ENCODE peak calls at places on chromosomes 12 and 14, in four cellular contexts. One of them, this sample, is unnamed.

GRCh38 chr14:103281496-103282231 is 52.4 kb upstream of the EIF5 start:
- DNase-seq in effector memory CD8-positive, alpha-beta T cell: no peak
- DNase-seq in NCI-H345: peak
- DNase-seq in T-helper 17 cell: no peak
- DNase-seq in this sample: no peak

GRCh38 chr14:90495357-90496276 is 98.8 kb downstream of the CALM1 start:
- DNase-seq in T-helper 17 cell: no peak
- DNase-seq in effector memory CD8-positive, alpha-beta T cell: peak
- DNase-seq in NCI-H345: peak
- DNase-seq in this sample: no peak

GRCh38 chr12:102539651-102540553 is 59.5 kb upstream of the IGF1 start:
- DNase-seq in T-helper 17 cell: no peak
- DNase-seq in NCI-H345: no peak
- DNase-seq in effector memory CD8-positive, alpha-beta T cell: no peak
- DNase-seq in this sample: no peak

GRCh38 chr14:104145826-104146642 is 7.6 kb downstream of the KIF26A start:
- DNase-seq in NCI-H345: no peak
- DNase-seq in effector memory CD8-positive, alpha-beta T cell: no peak
- DNase-seq in T-helper 17 cell: no peak
- DNase-seq in this sample: no peak

GRCh38 chr12:60096727-60097126 is 500.9 kb downstream of the SLC16A7 start:
- DNase-seq in effector memory CD8-positive, alpha-beta T cell: no peak
- DNase-seq in NCI-H345: no peak
- DNase-seq in T-helper 17 cell: no peak
- DNase-seq in this sample: no peak

GRCh38 chr12:108696111-108696995 is 35.0 kb downstream of the CORO1C start:
- DNase-seq in T-helper 17 cell: no peak
- DNase-seq in effector memory CD8-positive, alpha-beta T cell: no peak
- DNase-seq in NCI-H345: peak
- DNase-seq in this sample: no peak

GRCh38 chr12:42426733-42427132 is 100.8 kb downstream of the PPHLN1 start:
- DNase-seq in NCI-H345: no peak
- DNase-seq in T-helper 17 cell: no peak
- DNase-seq in effector memory CD8-positive, alpha-beta T cell: no peak
- DNase-seq in this sample: no peak

GRCh38 chr14:93286212-93286890 is 46.5 kb downstream of the BTBD7 start:
- DNase-seq in effector memory CD8-positive, alpha-beta T cell: no peak
- DNase-seq in NCI-H345: no peak
- DNase-seq in T-helper 17 cell: no peak
- DNase-seq in this sample: no peak

GRCh38 chr14:54120260-54120659 is 163.6 kb upstream of the BMP4 start:
- DNase-seq in NCI-H345: no peak
- DNase-seq in effector memory CD8-positive, alpha-beta T cell: no peak
- DNase-seq in T-helper 17 cell: no peak
- DNase-seq in this sample: no peak

GRCh38 chr12:132591107-132591935 is 19.1 kb downstream of the LRCOL1 start:
- DNase-seq in T-helper 17 cell: no peak
- DNase-seq in NCI-H345: no peak
- DNase-seq in effector memory CD8-positive, alpha-beta T cell: no peak
- DNase-seq in this sample: no peak

GRCh38 chr14:61381589-61381988 is 60.2 kb downstream of the PRKCH start:
- DNase-seq in T-helper 17 cell: no peak
- DNase-seq in NCI-H345: no peak
- DNase-seq in effector memory CD8-positive, alpha-beta T cell: no peak
- DNase-seq in this sample: no peak

GRCh38 chr12:101793401-101793800 is 37.4 kb downstream of the GNPTAB start:
- DNase-seq in T-helper 17 cell: no peak
- DNase-seq in effector memory CD8-positive, alpha-beta T cell: no peak
- DNase-seq in NCI-H345: no peak
- DNase-seq in this sample: no peak

GRCh38 chr12:24561882-24562760 is 386.8 kb downstream of the BCAT1 start:
- DNase-seq in T-helper 17 cell: no peak
- DNase-seq in effector memory CD8-positive, alpha-beta T cell: no peak
- DNase-seq in NCI-H345: peak
- DNase-seq in this sample: peak

GRCh38 chr12:47520029-47520428 is 185.8 kb downstream of the RPAP3 start:
- DNase-seq in NCI-H345: no peak
- DNase-seq in effector memory CD8-positive, alpha-beta T cell: no peak
- DNase-seq in T-helper 17 cell: no peak
- DNase-seq in this sample: no peak

GRCh38 chr12:6699259-6699988 is 1.2 kb downstream of the PIANP start:
- DNase-seq in T-helper 17 cell: no peak
- DNase-seq in effector memory CD8-positive, alpha-beta T cell: no peak
- DNase-seq in NCI-H345: no peak
- DNase-seq in this sample: no peak

GRCh38 chr12:65525501-65526141 is 247.1 kb downstream of the MSRB3 start:
- DNase-seq in T-helper 17 cell: no peak
- DNase-seq in effector memory CD8-positive, alpha-beta T cell: no peak
- DNase-seq in NCI-H345: no peak
- DNase-seq in this sample: no peak

GRCh38 chr12:6451348-6452244 is at the start of gene TAPBPL:
- DNase-seq in NCI-H345: peak
- DNase-seq in T-helper 17 cell: peak
- DNase-seq in effector memory CD8-positive, alpha-beta T cell: peak
- DNase-seq in this sample: peak

GRCh38 chr14:31127690-31128089 is 79.9 kb downstream of the HECTD1 start:
- DNase-seq in effector memory CD8-positive, alpha-beta T cell: peak
- DNase-seq in NCI-H345: no peak
- DNase-seq in T-helper 17 cell: no peak
- DNase-seq in this sample: no peak

GRCh38 chr14:70289138-70289537 is 70.3 kb downstream of the COX16 start:
- DNase-seq in T-helper 17 cell: no peak
- DNase-seq in effector memory CD8-positive, alpha-beta T cell: no peak
- DNase-seq in NCI-H345: no peak
- DNase-seq in this sample: no peak

GRCh38 chr12:104448475-104448874 is 8.3 kb upstream of the CHST11 start:
- DNase-seq in NCI-H345: no peak
- DNase-seq in T-helper 17 cell: no peak
- DNase-seq in effector memory CD8-positive, alpha-beta T cell: no peak
- DNase-seq in this sample: no peak

GRCh38 chr14:54629183-54629582 is 62.3 kb downstream of the SAMD4A start:
- DNase-seq in T-helper 17 cell: no peak
- DNase-seq in NCI-H345: no peak
- DNase-seq in effector memory CD8-positive, alpha-beta T cell: no peak
- DNase-seq in this sample: no peak

GRCh38 chr12:121223283-121223946 is 13.5 kb downstream of the P2RX4 start:
- DNase-seq in NCI-H345: no peak
- DNase-seq in effector memory CD8-positive, alpha-beta T cell: peak
- DNase-seq in T-helper 17 cell: no peak
- DNase-seq in this sample: no peak

GRCh38 chr14:54420478-54421116 is 20.6 kb downstream of the CNIH1 start:
- DNase-seq in effector memory CD8-positive, alpha-beta T cell: no peak
- DNase-seq in T-helper 17 cell: no peak
- DNase-seq in NCI-H345: peak
- DNase-seq in this sample: peak

GRCh38 chr14:87018294-87018693 is 974.7 kb downstream of the GALC start:
- DNase-seq in T-helper 17 cell: no peak
- DNase-seq in NCI-H345: no peak
- DNase-seq in effector memory CD8-positive, alpha-beta T cell: no peak
- DNase-seq in this sample: no peak

GRCh38 chr12:34397591-34398365 is 375.5 kb downstream of the ALG10 start:
- DNase-seq in NCI-H345: no peak
- DNase-seq in T-helper 17 cell: peak
- DNase-seq in effector memory CD8-positive, alpha-beta T cell: peak
- DNase-seq in this sample: no peak

This sample was measured in NCI-H2029.